ENCODE peak calls at places on chromosomes 11 and 22, in eight cellular contexts. V is Kasumi-1; K is stimulated activated CD4-positive, alpha-beta T cell treated with anti-CD3 and anti-CD28 coated beads, Interleukin-1b, Interleukin-23, amount 100 ng/mL, for 1 hour; L is GM12878; S is adipocyte; B is Karpas-422; Q is AG10803; A is NCI-H2081 treated with DMSO at 0.1 percent for 48 hours. I is an unnamed sample.

GRCh38 chr11:35031869-35032268 is 107.1 kb upstream of the CD44 start:
- DNase-seq in S (peak; percentile 50), V (no peak), K (no peak), A (no peak), L (no peak), B (no peak), Q (no peak), I (no peak)

GRCh38 chr11:47004595-47005033 is 68.1 kb downstream of the CSTPP1 start:
- DNase-seq in A (no peak), V (peak; percentile 89), B (peak; percentile 75), Q (peak; percentile 98), L (no peak), S (peak; percentile 97), K (no peak), I (peak; percentile 22)

GRCh38 chr11:69480547-69481392 is 693 bp upstream of the LINC01488 start:
- DNase-seq in B (no peak), L (no peak), A (no peak), V (no peak), S (no peak), Q (no peak), K (no peak), I (no peak)

GRCh38 chr11:133530501-133530835 is 1.8 kb downstream of the OPCML start:
- DNase-seq in K (no peak), Q (no peak), S (no peak), B (no peak), L (no peak), V (no peak), A (no peak), I (no peak)

GRCh38 chr11:74269161-74269809 is 42.2 kb downstream of the P4HA3 start:
- DNase-seq in Q (peak; percentile 50), S (no peak), B (no peak), A (no peak), L (no peak), K (no peak), V (peak; percentile 43), I (no peak)

GRCh38 chr11:66070604-66071325 is 693 bp downstream of the PACS1 start:
- DNase-seq in B (peak; percentile 70), L (no peak), S (peak; percentile 76), K (no peak), A (no peak), V (no peak), Q (peak; percentile 28), I (no peak)

GRCh38 chr11:79055866-79056632 is 384.8 kb downstream of the TENM4 start:
- DNase-seq in B (no peak), S (peak; percentile 29), Q (peak; percentile 95), K (no peak), A (no peak), V (no peak), L (no peak), I (no peak)

GRCh38 chr11:87315229-87315628 is 277.5 kb downstream of the TMEM135 start:
- DNase-seq in V (no peak), K (no peak), L (no peak), A (no peak), B (peak; percentile 58), S (no peak), Q (no peak), I (no peak)

GRCh38 chr22:40212126-40212525 is 34.4 kb downstream of the TNRC6B start:
- DNase-seq in S (no peak), L (no peak), Q (peak; percentile 47), B (no peak), A (no peak), V (no peak), K (no peak), I (no peak)

GRCh38 chr11:64771861-64772260 is 6.5 kb downstream of the SF1 start:
- DNase-seq in A (no peak), K (no peak), L (no peak), S (no peak), Q (no peak), V (no peak), B (no peak), I (peak; percentile 77)

GRCh38 chr11:85809881-85810280 is 1.1 kb downstream of the SYTL2 start:
- DNase-seq in B (no peak), V (peak; percentile 12), Q (no peak), K (no peak), S (peak; percentile 34), A (no peak), L (no peak), I (peak; percentile 39)

GRCh38 chr11:115843685-115844084 is 339.5 kb upstream of the CADM1 start:
- DNase-seq in Q (no peak), A (no peak), K (no peak), L (no peak), V (no peak), B (no peak), S (no peak), I (no peak)

GRCh38 chr11:101459020-101459419 is 124.8 kb downstream of the TRPC6 start:
- DNase-seq in A (no peak), Q (no peak), L (no peak), K (no peak), B (no peak), V (no peak), S (no peak), I (no peak)

GRCh38 chr11:44608654-44609027 is 43.2 kb downstream of the CD82 start:
- DNase-seq in K (no peak), A (no peak), S (no peak), L (no peak), V (no peak), Q (no peak), B (peak; percentile 93), I (peak; percentile 27)

GRCh38 chr11:70270877-70271634 is 566 bp downstream of the PPFIA1 start:
- DNase-seq in A (no peak), V (peak; percentile 22), K (peak; percentile 2), L (no peak), Q (peak; percentile 71), B (peak; percentile 57), S (peak; percentile 78), I (peak; percentile 54)

GRCh38 chr11:117010808-117011540 is 87.3 kb downstream of the SIK3 start:
- DNase-seq in A (no peak), S (peak; percentile 84), L (no peak), Q (peak; percentile 97), B (no peak), V (no peak), K (no peak), I (no peak)

GRCh38 chr11:79263001-79263400 is 177.8 kb downstream of the TENM4 start:
- DNase-seq in Q (no peak), K (no peak), S (no peak), L (no peak), B (no peak), V (no peak), A (no peak), I (no peak)

GRCh38 chr11:2524446-2525165 is 79.8 kb downstream of the KCNQ1 start:
- DNase-seq in V (no peak), K (no peak), Q (no peak), A (no peak), B (no peak), L (no peak), S (no peak), I (no peak)

GRCh38 chr11:100753144-100753543 is 66.1 kb downstream of the ARHGAP42 start:
- DNase-seq in B (no peak), Q (no peak), K (no peak), V (no peak), S (no peak), L (no peak), A (no peak), I (no peak)

GRCh38 chr22:50696251-50696798 is 23.7 kb downstream of the SHANK3 start:
- DNase-seq in Q (no peak), S (no peak), K (no peak), B (no peak), V (no peak), L (no peak), A (no peak), I (no peak)

GRCh38 chr11:79052539-79052938 is 388.3 kb downstream of the TENM4 start:
- DNase-seq in S (no peak), B (no peak), V (peak; percentile 1), A (no peak), L (no peak), K (no peak), Q (no peak), I (peak; percentile 3)

GRCh38 chr22:37492428-37493344 is 6.5 kb upstream of the MFNG start:
- DNase-seq in A (no peak), L (no peak), S (peak; percentile 49), K (peak; percentile 11), B (peak; percentile 88), Q (peak; percentile 60), V (peak; percentile 72), I (peak; percentile 86)

GRCh38 chr11:123628936-123629683 is 25.3 kb downstream of the SCN3B start:
- DNase-seq in L (no peak), S (peak; percentile 18), A (no peak), B (no peak), Q (peak; percentile 31), K (no peak), V (no peak), I (no peak)

GRCh38 chr11:38791346-38791961 is 2193.4 kb upstream of the RAG2 start:
- DNase-seq in K (no peak), B (peak; percentile 87), L (no peak), A (no peak), Q (peak; percentile 37), S (peak; percentile 89), V (peak; percentile 84), I (peak; percentile 75)

GRCh38 chr11:117668291-117668690 is 128.7 kb downstream of the DSCAML1 start:
- DNase-seq in L (no peak), A (peak; percentile 89), K (no peak), Q (no peak), S (no peak), V (no peak), B (no peak), I (no peak)

GRCh38 chr11:126175261-126175885 is 36.1 kb downstream of the RPUSD4 start:
- DNase-seq in K (no peak), V (no peak), B (no peak), A (no peak), L (no peak), Q (peak; percentile 66), S (peak; percentile 10), I (no peak)

GRCh38 chr11:114478768-114479167 is 39.5 kb downstream of the REXO2 start:
- DNase-seq in A (no peak), S (peak; percentile 14), Q (no peak), V (no peak), L (no peak), K (no peak), B (no peak), I (no peak)

GRCh38 chr22:42553475-42554361 is at the start of gene SERHL2:
- DNase-seq in A (no peak), L (peak; percentile 28), V (peak; percentile 54), B (peak; percentile 86), S (peak; percentile 90), Q (peak; percentile 83), K (peak; percentile 69), I (peak; percentile 89)

GRCh38 chr11:32489464-32489863 is 54.1 kb upstream of the WT1 start:
- DNase-seq in K (no peak), Q (no peak), A (no peak), V (no peak), S (no peak), B (no peak), L (no peak), I (no peak)

GRCh38 chr11:10108901-10109665 is 184.9 kb downstream of the SBF2 start:
- DNase-seq in A (no peak), S (peak; percentile 58), Q (peak; percentile 90), K (no peak), V (no peak), B (no peak), L (no peak), I (peak; percentile 13)

GRCh38 chr11:122097419-122098001 is 18.5 kb downstream of the BLID start:
- DNase-seq in Q (peak; percentile 74), S (peak; percentile 72), L (no peak), B (no peak), A (peak; percentile 73), K (no peak), V (no peak), I (no peak)

GRCh38 chr11:36240746-36241295 is 48.4 kb downstream of the COMMD9 start:
- DNase-seq in A (no peak), Q (no peak), L (no peak), K (no peak), B (no peak), S (no peak), V (no peak), I (no peak)

GRCh38 chr22:28817919-28818859 is 17.8 kb upstream of the XBP1 start:
- DNase-seq in L (no peak), A (no peak), S (no peak), Q (no peak), V (no peak), K (no peak), B (peak; percentile 58), I (no peak)

GRCh38 chr22:49352361-49353169 is 475.1 kb downstream of the BRD1 start:
- DNase-seq in S (no peak), L (no peak), K (no peak), V (no peak), A (no peak), B (no peak), Q (no peak), I (no peak)

I was measured in NAMALWA.